ENCODE peak calls at places on chromosome 9, in six cellular contexts. L, H, V, J, P and A are unnamed samples.
A peak's percentile ranks its signal among the peaks of the same experiment; 100 is the strongest.

GRCh38 chr9:116494815-116495634 is 192.1 kb upstream of the TRIM32 start:
- DNase-seq in P (peak; percentile 38), L (no peak), J (no peak), V (no peak), H (no peak), A (peak; percentile 65)

GRCh38 chr9:91089405-91090131 is 272.1 kb downstream of the AUH start:
- DNase-seq in P (no peak), V (peak; percentile 60), H (no peak), J (no peak), L (peak; percentile 73), A (no peak)

GRCh38 chr9:101369286-101369685 is 15.5 kb downstream of the BAAT start:
- DNase-seq in V (no peak), P (no peak), J (no peak), L (peak; percentile 5), H (no peak), A (no peak)

GRCh38 chr9:14306672-14307646 is 7.0 kb downstream of the NFIB start:
- DNase-seq in H (no peak), L (peak; percentile 3), J (no peak), V (no peak), P (no peak), A (no peak)

GRCh38 chr9:130088056-130088455 is 34.4 kb downstream of the GPR107 start:
- DNase-seq in J (no peak), L (no peak), V (no peak), H (no peak), P (no peak), A (no peak)

GRCh38 chr9:127991017-127991756 is 10.4 kb upstream of the EEIG1 start:
- DNase-seq in J (no peak), L (no peak), H (no peak), P (no peak), V (no peak), A (no peak)

GRCh38 chr9:107899961-107900330 is 410.4 kb upstream of the KLF4 start:
- DNase-seq in J (no peak), V (no peak), H (no peak), L (no peak), P (no peak), A (no peak)

GRCh38 chr9:136644593-136645342 is 17.9 kb upstream of the EGFL7 start:
- DNase-seq in V (peak; percentile 72), J (peak; percentile 51), P (peak; percentile 48), L (peak; percentile 28), H (no peak), A (peak; percentile 77)

GRCh38 chr9:120755044-120755443 is 38.2 kb downstream of the FBXW2 start:
- DNase-seq in P (no peak), H (no peak), V (no peak), L (no peak), J (no peak), A (no peak)

GRCh38 chr9:110133608-110134214 is 74.2 kb downstream of the C9orf152 start:
- DNase-seq in H (no peak), P (no peak), V (peak; percentile 61), L (peak; percentile 80), J (no peak), A (no peak)

GRCh38 chr9:126462617-126463016 is 136.0 kb downstream of the MVB12B start:
- DNase-seq in H (no peak), V (no peak), J (no peak), P (no peak), L (no peak), A (peak; percentile 4)

GRCh38 chr9:137457406-137458193 is 1.5 kb downstream of the NSMF start:
- DNase-seq in V (no peak), H (no peak), J (no peak), P (no peak), L (no peak), A (no peak)

GRCh38 chr9:129467739-129468666 is 152.9 kb downstream of the C9orf50 start:
- DNase-seq in P (no peak), J (no peak), H (no peak), L (no peak), V (no peak), A (no peak)

GRCh38 chr9:124450241-124450924 is at the start of gene ADGRD2:
- DNase-seq in L (peak; percentile 4), P (no peak), J (peak; percentile 41), H (peak; percentile 70), V (peak; percentile 44), A (peak; percentile 95)
- H2AFZ ChIP-seq in L (peak within 1 kb of the TSS; percentile 87), P (no peak within 1 kb of the TSS), J (peak within 1 kb of the TSS; percentile 81), H (peak within 1 kb of the TSS; percentile 90), V (no peak within 1 kb of the TSS), A (no peak within 1 kb of the TSS)

DNA sequence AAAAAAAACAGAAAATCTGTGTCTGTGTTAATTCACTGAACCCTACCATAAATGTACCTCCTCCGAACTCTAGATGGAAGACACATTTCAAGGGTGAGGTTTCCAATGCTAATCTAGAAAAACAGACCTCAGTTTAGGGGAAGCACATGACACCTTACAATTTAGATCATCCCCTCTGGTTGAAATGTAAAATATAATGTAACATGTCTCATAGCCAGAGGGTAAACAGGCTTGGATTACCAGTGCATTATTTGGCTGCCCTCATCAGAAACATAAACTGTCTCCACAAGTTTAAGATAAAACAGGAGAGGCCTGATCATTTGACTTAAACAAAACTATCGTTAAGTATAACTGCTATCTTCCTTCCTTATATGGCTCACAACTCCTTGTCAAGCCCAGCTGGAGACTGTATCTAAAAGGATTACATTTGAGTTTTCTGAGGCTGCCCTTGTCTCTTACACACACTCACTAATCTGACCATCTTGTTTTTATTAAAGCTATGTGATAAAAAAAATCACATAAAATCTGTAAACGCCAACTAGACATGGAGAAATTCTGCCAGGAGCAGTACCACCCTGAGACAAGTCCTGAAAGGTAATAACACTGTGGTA is 105.7 kb downstream of the LURAP1L start:
- DNase-seq in H (no peak), V (peak; percentile 28), J (no peak), L (peak; percentile 66), P (no peak), A (no peak)
- H3K14ac ChIP-seq in H (no peak overlapping the region), V (no peak overlapping the region), J (no peak overlapping the region), L (no peak overlapping the region), P (no peak overlapping the region), A (no peak overlapping the region)

GRCh38 chr9:69107801-69108200 is 66.3 kb upstream of the TJP2 start:
- DNase-seq in J (no peak), V (no peak), H (no peak), P (no peak), L (no peak), A (no peak)
- H3K18ac ChIP-seq in J (no peak overlapping the region), V (no peak overlapping the region), H (no peak overlapping the region), P (no peak overlapping the region), L (no peak overlapping the region), A (no peak overlapping the region)

DNA sequence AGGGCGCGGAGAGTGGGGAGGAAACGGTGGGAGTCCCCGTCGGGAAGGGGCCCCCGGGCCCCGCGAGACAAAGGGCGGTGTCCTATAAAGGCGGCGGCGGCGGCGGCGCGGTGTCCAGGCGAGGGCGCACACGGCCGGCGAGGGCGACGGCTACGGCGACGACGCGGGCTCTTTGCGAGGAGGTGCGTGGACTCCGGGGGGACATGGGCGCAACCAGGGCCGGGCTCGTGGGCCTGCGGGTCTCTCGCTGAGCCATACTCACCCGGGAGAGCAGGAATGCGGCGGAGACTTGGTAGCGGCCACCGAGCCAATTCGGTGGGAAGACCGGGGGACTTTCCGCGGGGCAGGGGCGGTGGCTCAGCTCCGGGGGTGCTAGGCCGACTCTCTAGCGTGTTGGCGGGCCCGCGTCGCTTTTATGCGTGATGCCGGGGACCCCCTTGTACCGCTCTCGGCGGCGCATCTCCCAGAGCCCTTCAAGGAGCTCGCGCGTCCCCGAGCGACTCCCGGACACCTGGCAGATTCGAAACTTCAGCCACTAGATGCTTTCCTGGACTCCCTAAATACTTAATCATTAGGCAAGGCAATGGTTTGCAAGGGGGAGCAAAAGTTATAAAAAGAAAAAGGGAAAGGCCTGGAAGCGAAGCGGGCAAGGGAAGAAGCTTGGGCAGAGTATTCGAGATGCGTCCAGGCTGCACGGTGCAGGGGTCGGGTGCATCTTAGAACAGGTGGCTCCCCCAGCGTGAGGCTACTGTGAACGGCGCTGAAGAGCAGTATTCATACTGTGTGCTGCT is 5.9 kb upstream of the TAL2 start:
- DNase-seq in P (no peak), L (no peak), J (no peak), H (no peak), V (no peak), A (peak; percentile 43)
- H2AFZ ChIP-seq in P (peak overlapping the region; percentile 63), L (peak overlapping the region; percentile 82), J (peak overlapping the region; percentile 100), H (peak overlapping the region; percentile 94), V (peak overlapping the region; percentile 74), A (peak overlapping the region; percentile 70)

DNA sequence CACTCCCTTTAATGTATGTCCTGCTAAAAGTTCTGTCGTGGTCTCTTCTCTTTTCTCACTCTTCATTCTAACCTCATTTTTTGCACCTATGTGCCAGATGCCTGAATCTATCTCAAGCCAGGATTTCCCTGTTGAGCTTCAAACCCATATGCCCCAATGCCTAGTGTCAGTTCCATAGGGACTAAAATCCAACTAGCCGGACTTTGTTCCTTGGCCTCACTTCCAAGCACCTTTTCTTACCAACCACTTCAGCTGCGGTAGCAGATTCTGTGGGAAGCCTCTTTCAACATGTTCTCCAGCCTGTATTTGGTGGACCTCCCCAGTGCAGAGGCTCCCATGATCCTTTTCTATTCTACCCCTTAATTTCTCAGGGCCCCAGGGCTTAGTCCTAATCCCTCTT is 17.5 kb downstream of the C9orf57 start:
- DNase-seq in H (no peak), V (no peak), L (no peak), P (no peak), J (no peak), A (no peak)
- H3K14ac ChIP-seq in H (no peak overlapping the region), V (no peak overlapping the region), L (no peak overlapping the region), P (no peak overlapping the region), J (no peak overlapping the region), A (no peak overlapping the region)

GRCh38 chr9:85417674-85418073 is 324.1 kb downstream of the AGTPBP1 start:
- DNase-seq in P (no peak), L (no peak), H (no peak), V (no peak), J (no peak), A (no peak)

GRCh38 chr9:85416720-85417119 is 325.0 kb downstream of the AGTPBP1 start:
- DNase-seq in P (no peak), V (no peak), J (no peak), H (no peak), L (no peak), A (no peak)

GRCh38 chr9:85421641-85422040 is 320.1 kb downstream of the AGTPBP1 start:
- DNase-seq in J (no peak), H (no peak), V (peak; percentile 26), P (no peak), L (no peak), A (no peak)

GRCh38 chr9:85425153-85425611 is 316.6 kb downstream of the AGTPBP1 start:
- DNase-seq in P (peak; percentile 43), V (peak; percentile 56), H (peak; percentile 74), L (no peak), J (peak; percentile 64), A (peak; percentile 92)

GRCh38 chr9:85420750-85421149 is 321.0 kb downstream of the AGTPBP1 start:
- DNase-seq in P (no peak), J (peak; percentile 56), H (no peak), L (no peak), V (peak; percentile 86), A (peak; percentile 70)
- H3K18ac ChIP-seq in P (no peak overlapping the region), J (peak overlapping the region; percentile 73), H (no peak overlapping the region), L (no peak overlapping the region), V (no peak overlapping the region), A (no peak overlapping the region)

GRCh38 chr9:124840300-124840833 is 12.9 kb upstream of the WDR38 start:
- DNase-seq in J (no peak), H (no peak), L (no peak), P (no peak), V (no peak), A (no peak)
- H2AFZ ChIP-seq in J (no peak overlapping the region), H (no peak overlapping the region), L (no peak overlapping the region), P (no peak overlapping the region), V (no peak overlapping the region), A (no peak overlapping the region)